ENCODE peak calls at places on chromosomes 16 and 17, in five cellular contexts. F, X, Q, W and Y are unnamed samples.

GRCh38 chr17:43175213-43176118 is 4.5 kb downstream of the NBR1 start:
- DNase-seq in F (no peak), X (peak), Q (no peak), W (peak), Y (no peak)

GRCh38 chr16:84156342-84156784 is 11.3 kb downstream of the DNAAF1 start:
- DNase-seq in F (no peak), X (peak), Q (no peak), W (peak), Y (no peak)

GRCh38 chr17:65463242-65463641 is 98.2 kb downstream of the AXIN2 start:
- DNase-seq in F (no peak), X (peak), Q (no peak), W (peak), Y (no peak)

GRCh38 chr17:17727111-17727659 is 45.9 kb downstream of the RAI1 start:
- DNase-seq in F (no peak), X (no peak), Q (no peak), W (no peak), Y (no peak)

GRCh38 chr17:68509151-68510057 is 2.8 kb upstream of the PRKAR1A start:
- DNase-seq in F (no peak), X (no peak), Q (no peak), W (no peak), Y (no peak)

GRCh38 chr17:58677204-58677880 is 14.5 kb downstream of the TEX14 start:
- DNase-seq in F (no peak), X (no peak), Q (no peak), W (peak), Y (no peak)

GRCh38 chr17:48770954-48771353 is 42.4 kb upstream of the HOXB13 start:
- DNase-seq in F (no peak), X (no peak), Q (no peak), W (no peak), Y (no peak)

GRCh38 chr17:71628306-71628705 is 492.5 kb upstream of the SOX9 start:
- DNase-seq in F (no peak), X (no peak), Q (no peak), W (peak), Y (no peak)

GRCh38 chr16:24890746-24891145 is 45.0 kb downstream of the SLC5A11 start:
- DNase-seq in F (no peak), X (no peak), Q (no peak), W (no peak), Y (no peak)

GRCh38 chr17:1915889-1916288 is 86.1 kb downstream of the RPA1 start:
- DNase-seq in F (no peak), X (no peak), Q (no peak), W (no peak), Y (no peak)

GRCh38 chr16:3003582-3004270 is 9.0 kb upstream of the CLDN9 start:
- DNase-seq in F (peak), X (peak), Q (peak), W (peak), Y (peak)

GRCh38 chr16:14322186-14322585 is 251.1 kb downstream of the MRTFB start:
- DNase-seq in F (no peak), X (no peak), Q (no peak), W (no peak), Y (no peak)

GRCh38 chr17:77101521-77102410 is 39.0 kb upstream of the SEC14L1 start:
- DNase-seq in F (no peak), X (no peak), Q (no peak), W (no peak), Y (no peak)

GRCh38 chr16:65121870-65122723 is at the start of gene CDH11:
- DNase-seq in F (peak), X (peak), Q (peak), W (peak), Y (no peak)

GRCh38 chr17:78977681-78977943 is 2.1 kb downstream of the LGALS3BP start:
- DNase-seq in F (no peak), X (no peak), Q (no peak), W (no peak), Y (no peak)

GRCh38 chr17:40433551-40434384 is 9.5 kb upstream of the IGFBP4 start:
- DNase-seq in F (peak), X (no peak), Q (no peak), W (no peak), Y (no peak)

GRCh38 chr17:75034236-75034908 is 12.4 kb downstream of the ATP5PD start:
- DNase-seq in F (peak), X (peak), Q (peak), W (peak), Y (no peak)

GRCh38 chr17:7782237-7782636 is 51.8 kb upstream of the KDM6B start:
- DNase-seq in F (no peak), X (peak), Q (no peak), W (peak), Y (no peak)

GRCh38 chr16:70348991-70349390 is 2.3 kb downstream of the DDX19A start:
- DNase-seq in F (no peak), X (no peak), Q (no peak), W (no peak), Y (no peak)

GRCh38 chr17:45261577-45262515 is at the start of gene SPATA32:
- DNase-seq in F (no peak), X (no peak), Q (peak), W (no peak), Y (no peak)

GRCh38 chr16:3097266-3097665 is 1.8 kb downstream of the ZSCAN10 start:
- DNase-seq in F (no peak), X (no peak), Q (no peak), W (no peak), Y (no peak)

DNA sequence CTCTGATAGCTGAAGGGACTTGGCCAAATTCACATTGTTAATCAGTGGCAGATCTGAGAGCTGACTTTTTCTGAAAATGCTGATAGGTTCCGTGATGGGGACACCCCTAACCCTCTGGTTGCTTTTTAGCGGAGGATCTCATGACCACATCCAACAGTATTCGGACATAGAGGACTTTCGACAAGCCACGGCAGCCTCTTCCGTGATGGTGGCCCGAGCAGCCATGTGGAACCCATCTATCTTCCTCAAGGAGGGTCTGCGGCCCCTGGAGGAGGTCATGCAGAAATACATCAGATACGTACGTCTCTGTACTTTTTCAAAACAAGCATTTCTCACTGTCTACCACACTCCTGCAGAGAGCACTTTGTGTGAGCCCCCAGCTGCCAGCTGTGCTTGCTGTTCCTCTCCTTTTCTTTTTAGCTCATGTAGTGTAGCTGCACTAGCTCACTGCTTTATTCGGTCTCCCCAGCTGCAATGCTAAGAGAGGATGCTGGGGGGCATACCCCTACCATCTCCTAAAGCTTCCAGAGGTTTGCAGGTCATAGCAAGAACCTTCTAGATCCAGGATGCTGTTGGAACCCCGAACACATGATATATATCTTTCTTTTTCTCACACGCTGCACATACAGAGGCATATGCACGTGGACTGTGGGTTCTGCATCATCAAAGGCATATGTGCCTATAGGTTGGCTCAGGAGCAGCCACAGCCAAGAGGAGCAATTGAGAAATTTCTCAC is 14.2 kb upstream of the NFATC3 start:
- DNase-seq in F (no peak), X (no peak), Q (no peak), W (no peak), Y (no peak)
- TF ChIP-seq CTCF in F (no peak), X (no peak), Q (no peak), W (no peak), Y (no peak)

GRCh38 chr16:29726845-29727379 is 18.9 kb downstream of the C16orf54 start:
- DNase-seq in F (no peak), X (no peak), Q (no peak), W (no peak), Y (no peak)
- TF ChIP-seq CTCF in F (no peak), X (no peak), Q (no peak), W (no peak), Y (no peak)

DNA sequence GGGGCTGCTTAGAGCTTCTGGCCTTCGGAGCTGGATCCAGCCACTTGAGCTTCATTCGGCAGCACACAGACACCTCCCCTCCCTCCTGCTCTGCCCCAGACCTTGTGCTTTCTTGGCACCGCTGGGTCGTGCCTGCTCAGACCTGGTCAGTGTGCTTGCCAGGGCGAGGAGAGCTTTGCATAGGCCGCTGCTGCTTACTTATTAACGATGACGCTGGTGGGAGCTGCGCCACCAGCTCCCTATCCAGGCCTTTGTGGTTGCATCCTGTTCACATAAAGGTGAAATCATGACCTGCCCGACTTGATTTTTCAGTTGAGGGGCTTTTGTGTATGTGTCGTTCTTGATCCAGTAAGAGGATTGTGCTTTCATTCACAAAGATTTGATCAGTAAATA is 101.1 kb downstream of the MSI2 start:
- DNase-seq in F (no peak), X (peak), Q (peak), W (peak), Y (peak)
- TF ChIP-seq CTCF in F (no peak), X (no peak), Q (no peak), W (no peak), Y (no peak)

DNA sequence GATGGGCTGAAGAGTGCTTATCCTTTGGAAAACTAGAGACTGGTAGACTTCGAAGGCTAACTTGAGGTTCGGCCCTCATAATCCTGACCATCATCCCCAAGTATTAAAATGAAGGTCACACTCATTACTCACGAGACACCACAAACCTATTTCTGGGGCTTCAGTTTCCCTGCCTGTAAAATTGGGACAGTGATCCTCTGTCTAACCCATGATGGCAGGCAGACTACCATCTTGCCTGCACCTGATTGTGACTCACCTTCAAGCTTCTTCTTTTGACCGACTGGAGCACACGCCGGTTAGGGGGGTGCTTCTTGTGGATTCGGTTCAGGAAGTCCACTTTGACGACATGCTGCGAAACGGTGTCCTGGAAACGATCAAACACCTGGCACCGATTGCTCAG is 14.2 kb upstream of the DHRS13 start:
- DNase-seq in F (no peak), X (no peak), Q (no peak), W (no peak), Y (no peak)
- TF ChIP-seq CTCF in F (no peak), X (no peak), Q (no peak), W (no peak), Y (no peak)

DNA sequence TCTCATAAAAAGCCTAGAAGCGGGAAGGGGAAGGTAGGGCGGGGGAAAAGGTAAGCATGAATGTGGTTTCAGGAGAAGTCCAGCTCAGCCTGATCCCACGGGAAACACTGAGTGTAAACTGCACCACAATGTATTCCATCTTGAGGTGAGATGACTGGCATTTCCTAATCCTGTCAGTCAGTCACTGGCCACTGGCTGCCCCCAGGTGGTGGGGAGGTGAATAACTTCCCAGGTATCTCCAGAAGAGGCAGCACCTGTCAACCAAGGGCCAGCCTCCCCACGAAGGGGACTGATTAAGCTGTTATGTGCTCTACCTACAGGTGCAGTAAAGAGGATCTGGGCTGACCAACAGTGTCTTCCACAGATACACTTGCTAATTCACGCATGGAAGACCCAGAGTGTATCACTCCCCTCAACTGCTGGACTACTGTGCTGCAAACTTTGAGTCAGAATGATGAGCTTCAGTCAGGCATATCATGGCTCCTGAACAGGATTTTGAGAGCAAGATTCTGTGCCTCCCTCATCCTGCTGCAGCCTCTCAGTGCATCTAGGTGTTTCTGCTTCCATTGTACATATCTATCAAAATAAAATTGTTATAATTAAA is 108.5 kb upstream of the CCL2 start:
- DNase-seq in F (no peak), X (no peak), Q (peak), W (no peak), Y (no peak)
- TF ChIP-seq CTCF in F (peak), X (peak), Q (peak), W (no peak), Y (peak)

GRCh38 chr16:67339453-67339852 is 12.8 kb downstream of the LRRC36 start:
- DNase-seq in F (no peak), X (no peak), Q (no peak), W (peak), Y (no peak)
- TF ChIP-seq CTCF in F (no peak), X (no peak), Q (no peak), W (peak), Y (peak)

DNA sequence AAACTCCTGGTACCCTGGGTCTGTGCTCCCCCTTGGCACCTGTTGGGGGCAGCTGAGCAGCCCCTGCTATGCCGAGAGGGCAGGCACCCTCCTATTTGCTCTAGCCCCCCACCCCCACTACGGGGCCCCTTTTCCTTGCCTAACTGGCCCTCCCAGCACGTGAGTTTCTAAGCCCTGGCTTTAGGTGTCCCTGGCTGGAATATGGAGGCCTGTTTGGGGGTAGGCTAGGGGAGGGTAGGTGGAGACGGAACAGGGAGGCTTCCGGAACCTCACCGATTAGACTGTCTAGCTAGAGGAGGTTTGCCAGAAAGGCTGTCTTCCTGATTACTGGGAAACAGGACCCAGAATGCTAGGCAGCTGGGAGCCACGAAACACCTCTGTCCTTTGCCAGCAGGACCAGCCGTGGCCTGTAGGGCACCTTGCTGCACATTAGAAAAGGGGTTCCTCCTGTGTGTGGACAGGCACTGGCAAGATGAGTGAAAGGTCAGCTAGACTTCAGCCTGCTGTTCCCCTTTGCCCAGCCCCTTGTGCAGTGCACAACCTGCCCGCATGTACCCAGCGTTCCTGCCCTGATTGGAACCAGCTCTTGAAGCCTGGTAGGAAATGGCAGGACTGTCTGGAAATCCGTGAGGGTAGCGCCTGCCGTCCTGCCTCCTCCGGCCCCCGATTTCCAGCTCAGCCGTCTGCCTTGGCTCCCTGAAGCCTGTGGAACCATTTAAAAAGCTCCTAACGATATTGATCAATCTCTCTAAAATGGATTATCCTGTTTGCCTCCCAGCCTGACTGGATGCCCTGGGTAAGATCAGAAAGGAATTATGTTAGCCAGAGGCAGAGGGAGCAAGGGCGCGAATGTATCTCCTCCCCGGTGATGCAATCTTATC is 83.4 kb upstream of the GSE1 start:
- DNase-seq in F (no peak), X (no peak), Q (no peak), W (no peak), Y (no peak)
- TF ChIP-seq CTCF in F (no peak), X (no peak), Q (no peak), W (no peak), Y (no peak)

GRCh38 chr17:80154166-80154565 is 7.2 kb upstream of the EIF4A3 start:
- DNase-seq in F (no peak), X (no peak), Q (no peak), W (no peak), Y (no peak)
- TF ChIP-seq CTCF in F (no peak), X (no peak), Q (no peak), W (no peak), Y (no peak)